ENCODE peak calls at places on chromosomes 1 and 21, in eight cellular contexts. B is psoas muscle, J is A549, G is prostate gland, X is astrocyte of the spinal cord, M is GM12864, L is lower lobe of right lung, Z is GM06990. T is an unnamed sample.

GRCh38 chr1:167599839-167600581 is 30.0 kb upstream of the RCSD1 start:
- DNase-seq in J (peak), B (peak), L (peak), Z (peak), G (no peak), M (peak), X (peak), T (peak)

GRCh38 chr21:44391345-44392091 is 38.1 kb downstream of the TRPM2 start:
- DNase-seq in Z (no peak), B (peak), L (peak), J (no peak), X (no peak), G (no peak), M (no peak), T (no peak)

GRCh38 chr1:13948851-13949490 is 249.0 kb downstream of the PRDM2 start:
- DNase-seq in L (no peak), G (no peak), X (no peak), Z (no peak), B (peak), M (no peak), J (no peak), T (peak)

GRCh38 chr1:26164036-26164927 is 4.5 kb downstream of the C1orf232 start:
- DNase-seq in L (no peak), G (no peak), Z (no peak), X (no peak), B (peak), J (peak), M (no peak), T (no peak)

GRCh38 chr1:236143104-236143948 is 987 bp downstream of the GPR137B start:
- DNase-seq in G (no peak), B (no peak), Z (no peak), L (no peak), J (no peak), X (peak), M (no peak), T (peak)

GRCh38 chr1:44047131-44047530 is 15.9 kb upstream of the SLC6A9 start:
- DNase-seq in X (no peak), J (no peak), M (no peak), B (no peak), G (no peak), Z (no peak), L (no peak), T (no peak)

GRCh38 chr1:97764991-97765390 is 155.8 kb downstream of the DPYD start:
- DNase-seq in B (no peak), J (no peak), M (no peak), X (no peak), Z (no peak), G (no peak), L (no peak), T (no peak)

GRCh38 chr21:26159869-26160268 is 10.7 kb downstream of the APP start:
- DNase-seq in B (no peak), X (no peak), Z (no peak), G (no peak), L (no peak), M (no peak), J (no peak), T (no peak)

GRCh38 chr1:114756009-114756892 is 1.5 kb downstream of the CSDE1 start:
- DNase-seq in G (no peak), J (no peak), Z (peak), X (no peak), M (peak), L (no peak), B (no peak), T (peak)

GRCh38 chr1:179926494-179927205 is 28.0 kb upstream of the CEP350 start:
- DNase-seq in Z (no peak), L (no peak), B (no peak), J (peak), M (no peak), X (peak), G (no peak), T (peak)

GRCh38 chr1:35129080-35129479 is 49.9 kb downstream of the ZMYM1 start:
- DNase-seq in L (no peak), J (no peak), M (no peak), Z (no peak), G (no peak), B (no peak), X (no peak), T (no peak)

DNA sequence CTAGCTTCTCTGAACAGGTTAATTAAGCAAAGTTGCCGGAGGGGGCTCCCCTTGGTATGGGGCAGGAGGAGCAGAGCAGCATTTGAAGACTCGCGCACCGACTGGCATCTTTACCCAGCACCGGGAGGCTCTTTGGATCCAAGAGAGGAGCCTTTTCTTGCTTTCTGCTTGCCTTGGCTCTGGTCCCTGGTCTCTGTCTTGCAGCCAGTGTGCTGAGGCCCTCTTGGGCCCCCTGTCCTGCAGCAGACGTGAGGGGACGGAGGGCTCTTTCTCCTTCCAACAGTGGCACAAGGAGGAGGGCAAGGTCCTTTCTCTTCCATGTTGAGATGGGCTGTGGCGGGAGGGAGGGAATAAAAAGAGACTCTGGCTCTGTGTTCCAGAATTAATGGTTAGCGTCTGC is 45.6 kb downstream of the ZBTB18 start:
- DNase-seq in B (no peak), J (no peak), G (no peak), Z (no peak), L (no peak), X (no peak), M (no peak), T (no peak)
- TF ChIP-seq CTCF in B (no peak), J (no peak), G (no peak), Z (no peak), L (no peak), X (no peak), M (no peak), T (no peak)

DNA sequence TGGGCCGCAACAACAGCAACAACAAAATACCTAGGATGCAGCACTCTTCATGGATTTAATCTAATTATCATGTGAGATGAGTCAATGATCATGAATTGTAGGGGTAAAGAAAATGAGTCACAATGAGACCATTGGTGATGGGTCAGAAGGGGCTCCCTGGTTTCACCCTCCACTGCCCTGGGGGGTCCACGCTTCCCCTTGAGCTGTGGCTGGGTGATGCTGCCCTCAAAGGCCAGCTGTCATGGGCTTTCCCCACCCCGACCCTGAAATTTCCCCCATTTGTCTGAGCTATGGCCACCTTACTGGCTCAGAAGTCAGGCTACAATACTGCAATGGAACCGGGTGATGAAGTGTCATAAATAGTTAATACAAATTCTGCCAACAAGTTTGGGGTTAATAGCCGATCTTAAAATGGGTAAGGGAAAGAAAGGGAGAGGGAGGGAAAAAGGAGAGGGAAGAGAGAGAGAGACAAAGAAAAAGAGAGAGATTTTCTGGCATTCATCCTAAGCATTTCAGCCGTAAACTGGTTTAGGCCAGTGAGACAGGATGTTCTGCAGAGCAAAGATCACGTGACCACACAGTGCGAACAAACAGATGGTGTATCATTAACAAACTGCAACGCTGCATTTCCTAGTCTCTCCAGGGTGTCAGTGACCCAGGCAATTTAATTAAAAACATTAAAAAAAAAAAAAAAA is 143.4 kb upstream of the ERRFI1 start:
- DNase-seq in X (peak), L (no peak), Z (peak), G (peak), M (peak), B (no peak), J (peak), T (peak)
- H3K4me3 ChIP-seq in X (no peak), L (no peak), Z (no peak), G (no peak), M (no peak), B (no peak), J (no peak), T (no peak)

DNA sequence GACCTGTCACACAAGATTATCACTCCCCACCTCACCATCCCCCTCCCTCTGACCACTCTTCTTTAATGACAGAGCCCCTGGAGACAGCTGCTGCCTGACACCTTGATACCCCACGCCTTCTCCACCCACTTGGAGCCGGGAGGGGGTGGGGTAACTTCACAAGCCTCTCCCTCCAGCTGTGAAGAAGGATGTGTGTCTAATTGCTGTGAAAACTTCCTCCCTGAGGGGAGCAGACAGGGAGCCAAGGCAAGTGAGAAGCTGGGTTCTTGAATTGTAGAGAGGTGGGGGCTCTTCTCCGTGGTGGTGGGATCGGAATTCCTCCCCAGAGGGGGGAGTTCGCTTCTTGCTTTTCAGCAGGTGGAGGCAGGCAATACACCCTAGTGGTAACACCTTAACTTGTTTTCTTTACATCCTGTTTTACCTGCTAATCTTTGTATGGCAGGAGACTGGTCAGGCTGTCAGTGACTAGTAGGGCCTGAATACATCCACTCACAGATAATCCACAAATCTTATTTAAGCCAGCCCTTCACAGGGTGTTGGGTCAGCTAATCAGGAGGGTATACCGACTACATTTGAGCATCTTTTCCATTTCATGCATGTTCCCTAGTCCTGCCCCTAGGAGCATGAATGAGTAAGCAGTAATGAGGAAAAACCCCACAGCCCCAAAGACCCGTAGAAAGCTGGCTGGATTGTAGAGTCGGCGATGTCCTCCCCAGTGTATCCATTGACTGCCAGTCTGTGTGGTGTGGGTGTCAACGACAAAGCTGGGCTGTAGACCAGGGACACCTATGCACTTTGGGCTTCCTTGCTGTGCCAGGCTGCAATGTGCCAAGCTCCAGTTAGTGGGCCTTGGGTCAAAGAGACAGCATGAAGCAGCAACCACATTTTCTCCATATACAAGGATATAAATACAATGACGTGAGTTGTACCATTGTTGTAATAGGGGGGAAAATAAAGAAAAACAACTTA is 57.3 kb downstream of the NFASC start:
- DNase-seq in M (no peak), Z (no peak), G (no peak), B (no peak), X (no peak), J (no peak), L (no peak), T (no peak)
- TF ChIP-seq CTCF in M (no peak), Z (no peak), G (no peak), B (no peak), X (no peak), J (no peak), L (no peak), T (no peak)

GRCh38 chr1:77925966-77926365 is 37.5 kb downstream of the NEXN start:
- DNase-seq in X (no peak), Z (no peak), J (no peak), M (no peak), B (no peak), L (no peak), G (no peak), T (no peak)

GRCh38 chr1:77925536-77925935 is 37.1 kb downstream of the NEXN start:
- DNase-seq in J (no peak), M (no peak), Z (no peak), B (no peak), X (peak), G (no peak), L (no peak), T (peak)

GRCh38 chr1:77927414-77927813 is 39.0 kb downstream of the NEXN start:
- DNase-seq in J (no peak), X (no peak), Z (no peak), L (no peak), M (no peak), G (no peak), B (no peak), T (no peak)

GRCh38 chr1:77929806-77930205 is 41.4 kb downstream of the NEXN start:
- DNase-seq in J (no peak), X (no peak), Z (no peak), L (no peak), G (no peak), M (no peak), B (no peak), T (no peak)

DNA sequence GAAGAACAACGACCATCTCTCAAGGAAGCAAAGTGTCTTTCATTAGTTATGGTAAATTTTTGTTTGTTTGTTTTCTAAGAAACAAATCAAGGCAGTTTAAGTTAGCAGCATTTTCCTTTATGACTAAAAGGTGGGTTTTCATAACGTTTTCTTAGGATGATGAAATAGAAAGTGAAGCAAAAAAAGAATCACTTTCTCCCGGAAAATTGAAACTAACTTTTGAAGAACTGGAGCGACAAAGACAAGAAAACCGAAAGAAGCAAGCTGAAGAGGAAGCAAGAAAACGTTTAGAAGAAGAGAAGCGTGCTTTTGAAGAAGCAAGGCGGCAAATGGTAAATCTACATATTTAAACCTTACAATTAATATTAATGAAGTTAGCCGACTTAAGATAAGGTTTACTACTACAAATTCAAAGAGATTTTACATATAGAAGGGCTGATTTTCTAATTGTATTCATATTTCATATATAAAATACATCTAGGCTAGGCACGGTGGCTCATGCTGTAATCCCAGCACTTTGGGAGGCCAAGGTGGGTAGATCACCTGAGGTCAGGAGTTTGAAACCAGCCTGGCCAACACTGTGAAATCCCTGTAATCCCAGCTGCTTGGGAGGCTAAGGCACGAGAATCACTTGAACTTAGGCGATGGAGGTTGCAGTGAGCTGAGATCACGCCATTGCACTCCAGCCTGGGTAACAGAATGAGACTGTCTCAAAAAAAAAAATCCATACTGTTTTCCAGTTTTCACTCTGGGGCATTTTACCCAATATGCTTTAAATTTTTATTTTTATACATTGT is 38.3 kb downstream of the NEXN start:
- DNase-seq in X (no peak), G (no peak), Z (peak), J (no peak), B (no peak), M (peak), L (no peak), T (no peak)
- H3K4me3 ChIP-seq in X (no peak), G (no peak), Z (peak), J (no peak), B (no peak), M (peak), L (peak), T (no peak)

GRCh38 chr1:45079533-45079932 is 67.5 kb downstream of the UROD start:
- DNase-seq in X (no peak), Z (no peak), L (no peak), J (no peak), G (no peak), B (no peak), M (no peak), T (no peak)
- TF ChIP-seq CTCF in X (no peak), Z (no peak), L (no peak), J (no peak), G (no peak), B (no peak), M (no peak), T (no peak)

DNA sequence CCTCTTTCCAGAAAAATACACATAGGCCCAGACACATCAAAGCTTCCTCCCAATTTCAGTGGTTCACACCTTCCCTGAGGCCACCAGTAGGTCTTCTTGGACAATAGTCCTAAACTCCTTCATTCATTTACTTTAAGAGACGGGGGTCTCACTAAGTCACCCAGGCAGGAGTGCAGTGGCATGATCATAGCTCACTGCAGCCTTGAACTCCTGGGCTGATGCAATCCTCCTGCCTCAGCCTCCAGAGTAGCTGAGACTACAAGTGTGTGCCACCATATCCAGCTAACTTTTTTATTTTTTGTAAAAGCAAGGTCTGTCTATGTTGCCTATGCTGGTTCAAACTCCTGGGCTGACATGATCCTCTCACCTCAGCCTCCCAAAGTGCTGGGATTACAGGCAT is 8.2 kb upstream of the FHAD1 start:
- DNase-seq in M (no peak), J (no peak), X (no peak), Z (no peak), L (no peak), G (no peak), B (no peak), T (no peak)
- H3K4me3 ChIP-seq in M (no peak), J (no peak), X (no peak), Z (no peak), L (no peak), G (no peak), B (no peak), T (no peak)

DNA sequence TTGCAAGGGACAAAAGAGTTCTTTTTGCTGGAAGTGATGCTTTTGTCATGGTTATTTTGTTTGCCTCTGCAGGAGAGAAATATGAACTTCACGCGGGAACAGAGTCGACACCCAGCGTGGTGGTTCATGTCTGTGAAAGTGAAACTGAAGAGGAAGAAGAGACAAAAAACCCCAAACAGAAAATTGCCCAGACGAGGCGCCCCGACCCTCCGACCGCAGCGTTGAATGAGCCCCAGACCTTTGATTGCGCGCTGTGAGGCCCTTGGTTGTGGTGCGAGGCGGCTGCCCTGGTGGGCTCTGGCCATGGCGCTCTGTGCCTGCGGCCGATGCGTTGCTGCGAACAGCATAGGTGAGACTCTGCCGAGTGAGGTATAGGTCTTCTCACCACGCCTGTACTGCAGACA is 20.9 kb upstream of the NCMAP start:
- DNase-seq in L (no peak), M (no peak), X (no peak), G (no peak), Z (peak), J (no peak), B (no peak), T (peak)
- TF ChIP-seq CTCF in L (no peak), M (no peak), X (no peak), G (no peak), Z (no peak), J (no peak), B (no peak), T (no peak)